ENCODE peak calls at places on chromosomes 2 and 18, in six cellular contexts. D is BJ, B is pancreas, N is GM12865, R is GM23338, U is lower lobe of right lung. W is an unnamed sample.

GRCh38 chr2:12265646-12266045 is 451.1 kb upstream of the TRIB2 start:
- DNase-seq in R (no peak), N (no peak), D (no peak), B (no peak), U (no peak), W (no peak)

GRCh38 chr2:235024951-235025773 is 73.3 kb downstream of the SH3BP4 start:
- DNase-seq in U (no peak), R (no peak), N (no peak), B (no peak), D (no peak), W (no peak)

GRCh38 chr2:119377266-119377972 is 10.6 kb downstream of the DBI start:
- DNase-seq in D (no peak), B (no peak), U (no peak), R (no peak), N (no peak), W (no peak)

GRCh38 chr18:76620326-76620813 is 125.3 kb upstream of the ZNF516 start:
- DNase-seq in D (no peak), N (peak; percentile 76), R (peak; percentile 86), U (peak; percentile 82), B (no peak), W (no peak)

GRCh38 chr2:106638043-106638442 is 150.9 kb downstream of the CD8B2 start:
- DNase-seq in R (peak; percentile 55), U (no peak), B (no peak), D (no peak), N (no peak), W (peak; percentile 0)

GRCh38 chr2:144644549-144644948 is 124.6 kb upstream of the ZEB2 start:
- DNase-seq in N (no peak), D (no peak), R (no peak), B (no peak), U (no peak), W (no peak)

GRCh38 chr2:18119883-18120282 is 241.4 kb downstream of the KCNS3 start:
- DNase-seq in B (peak; percentile 15), N (no peak), R (no peak), D (no peak), U (no peak), W (no peak)

GRCh38 chr18:3367491-3368091 is 82.4 kb upstream of the TGIF1 start:
- DNase-seq in R (no peak), D (peak; percentile 67), U (no peak), B (no peak), N (no peak), W (peak; percentile 88)

GRCh38 chr18:8744656-8745055 is 39.3 kb downstream of the MTCL1 start:
- DNase-seq in B (no peak), D (no peak), U (no peak), N (peak; percentile 9), R (no peak), W (no peak)

GRCh38 chr2:102436284-102436683 is 13.3 kb downstream of the IL18RAP start:
- DNase-seq in N (peak; percentile 74), R (no peak), B (no peak), U (no peak), D (no peak), W (no peak)

GRCh38 chr2:226869371-226869770 is 33.5 kb downstream of the RHBDD1 start:
- DNase-seq in B (no peak), U (no peak), N (no peak), D (no peak), R (peak; percentile 28), W (no peak)

GRCh38 chr2:46369783-46370182 is 72.6 kb downstream of the EPAS1 start:
- DNase-seq in D (no peak), N (no peak), B (no peak), R (no peak), U (no peak), W (no peak)

GRCh38 chr2:168993538-168993937 is 37.6 kb downstream of the ABCB11 start:
- DNase-seq in B (no peak), R (no peak), D (no peak), N (no peak), U (no peak), W (no peak)
- TF ChIP-seq CTCF in B (no peak), R (no peak), D (no peak), N (no peak), U (no peak), W (no peak)

DNA sequence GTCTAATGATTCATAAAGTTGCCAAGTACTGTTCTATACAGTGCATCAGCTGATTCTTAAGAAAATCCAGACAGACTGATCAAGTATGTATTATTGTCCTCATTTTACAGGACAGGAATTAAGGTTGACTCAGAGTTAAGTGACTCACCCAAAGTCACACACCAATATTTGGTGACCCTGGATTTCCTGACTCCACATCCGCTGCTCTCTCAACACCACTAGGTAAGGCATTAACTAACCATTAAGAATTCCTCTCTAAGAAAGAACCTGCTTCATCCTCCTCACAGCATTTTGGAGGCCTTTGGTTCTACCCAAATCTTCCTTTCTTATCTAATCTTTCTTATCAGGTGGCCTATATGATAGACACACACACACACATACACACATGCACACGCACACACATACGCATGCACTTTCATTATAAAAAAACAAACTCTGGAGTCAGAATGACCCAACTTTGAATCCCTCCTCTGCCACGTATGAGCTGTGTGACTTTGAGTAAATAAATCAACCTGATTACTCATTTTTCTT is 150.8 kb downstream of the ANKRD44 start:
- DNase-seq in D (no peak), B (no peak), R (no peak), N (peak; percentile 51), U (no peak), W (peak; percentile 59)
- H3K4me3 ChIP-seq in D (no peak overlapping the region), B (no peak overlapping the region), R (no peak overlapping the region), N (no peak overlapping the region), U (no peak overlapping the region), W (no peak overlapping the region)

GRCh38 chr2:151238527-151239487 is 22.9 kb downstream of the RBM43 start:
- DNase-seq in U (peak; percentile 58), N (peak; percentile 70), D (no peak), B (no peak), R (peak; percentile 82), W (peak; percentile 68)

GRCh38 chr2:151243468-151243867 is 18.2 kb downstream of the RBM43 start:
- DNase-seq in U (no peak), R (no peak), D (no peak), N (no peak), B (no peak), W (no peak)

GRCh38 chr2:151241224-151241623 is 20.4 kb downstream of the RBM43 start:
- DNase-seq in D (no peak), B (no peak), U (no peak), R (no peak), N (no peak), W (no peak)

GRCh38 chr2:151239624-151240023 is 22.0 kb downstream of the RBM43 start:
- DNase-seq in U (no peak), D (no peak), B (no peak), N (no peak), R (no peak), W (no peak)

GRCh38 chr2:151237422-151238012 is 24.1 kb downstream of the RBM43 start:
- DNase-seq in N (no peak), U (no peak), D (no peak), B (no peak), R (peak; percentile 11), W (no peak)
- TF ChIP-seq CTCF in N (no peak), U (no peak), D (no peak), B (no peak), R (no peak), W (no peak)

GRCh38 chr2:160269365-160269764 is 69.3 kb upstream of the ITGB6 start:
- DNase-seq in B (peak; percentile 8), N (no peak), U (peak; percentile 49), R (no peak), D (no peak), W (no peak)

GRCh38 chr2:160269803-160270570 is 69.9 kb upstream of the ITGB6 start:
- DNase-seq in N (peak; percentile 71), R (peak; percentile 91), B (peak; percentile 84), U (peak; percentile 89), D (peak; percentile 74), W (peak; percentile 95)

GRCh38 chr2:160268382-160268781 is 68.3 kb upstream of the ITGB6 start:
- DNase-seq in R (no peak), U (no peak), B (no peak), N (no peak), D (no peak), W (no peak)

GRCh38 chr2:160270571-160271113 is 70.6 kb upstream of the ITGB6 start:
- DNase-seq in R (peak; percentile 53), N (no peak), U (peak; percentile 65), B (no peak), D (no peak), W (no peak)

DNA sequence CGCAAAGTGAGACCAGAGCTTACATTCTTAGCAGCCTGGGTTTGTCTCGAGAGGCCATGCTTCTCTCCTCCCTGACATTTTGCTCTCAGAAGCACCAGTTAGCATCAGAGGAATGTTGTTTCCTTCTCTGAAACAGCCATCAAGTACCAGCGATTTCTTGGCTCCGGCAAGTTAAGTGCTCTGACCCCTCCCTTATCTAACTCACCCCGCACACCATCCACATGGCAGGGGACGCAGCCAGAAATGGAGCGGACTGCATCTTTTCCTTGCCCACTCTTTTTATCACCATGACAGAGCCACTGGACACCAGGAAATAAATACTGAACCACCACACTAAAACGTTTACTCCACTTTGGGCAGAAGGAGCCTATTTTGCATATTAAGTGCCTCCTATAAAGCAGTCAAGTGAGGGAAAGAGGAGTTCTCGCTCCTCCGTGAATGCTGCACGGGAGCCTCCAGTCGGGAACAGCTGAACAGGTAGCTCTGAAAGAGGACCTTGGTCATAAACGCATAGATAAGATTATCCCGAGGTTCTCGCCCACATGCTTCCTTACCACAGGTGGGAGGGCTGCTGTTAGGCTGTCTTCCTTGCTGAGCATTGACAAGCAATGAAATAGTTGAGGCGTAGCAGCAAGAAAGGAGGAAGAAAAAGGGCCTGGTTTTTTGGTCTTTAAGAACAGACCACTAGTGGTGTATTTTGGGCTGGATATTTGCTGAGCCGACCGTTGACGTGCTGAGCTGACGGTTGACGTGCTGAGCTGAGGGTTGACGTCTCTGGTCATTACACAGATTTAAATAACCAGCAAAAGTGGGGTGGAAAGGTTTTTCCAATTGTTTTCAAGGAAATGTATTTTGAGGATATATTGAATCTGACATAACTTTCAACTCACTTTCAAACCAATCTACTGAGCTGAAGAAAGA is 71.4 kb upstream of the ITGB6 start:
- DNase-seq in U (peak; percentile 57), B (peak; percentile 25), R (peak; percentile 50), D (no peak), N (no peak), W (no peak)
- H3K4me3 ChIP-seq in U (peak overlapping the region; percentile 57), B (peak overlapping the region; percentile 7), R (no peak overlapping the region), D (no peak overlapping the region), N (no peak overlapping the region), W (no peak overlapping the region)

W was measured in retinal pigment epithelial cell.